ENCODE peak calls at places on chromosomes 2 and 18, in six cellular contexts. H, J, Q, K, U and X are unnamed samples.

GRCh38 chr18:58758606-58759005 is 87.3 kb downstream of the MALT1 start:
- DNase-seq in Q (no peak), U (no peak), K (no peak), H (no peak), J (no peak), X (no peak)

GRCh38 chr2:59528525-59528924 is 1024.9 kb downstream of the BCL11A start:
- DNase-seq in H (no peak), J (no peak), U (no peak), Q (no peak), K (peak), X (no peak)

GRCh38 chr18:22703883-22704626 is 229.1 kb upstream of the RBBP8 start:
- DNase-seq in K (peak), U (peak), J (peak), H (no peak), Q (peak), X (peak)

GRCh38 chr2:12605366-12605765 is 111.4 kb upstream of the TRIB2 start:
- DNase-seq in K (no peak), J (no peak), Q (no peak), U (no peak), H (no peak), X (no peak)

GRCh38 chr2:234958311-234958710 is 6.5 kb downstream of the SH3BP4 start:
- DNase-seq in Q (no peak), K (no peak), J (no peak), U (no peak), H (no peak), X (no peak)

GRCh38 chr2:202104286-202104870 is 31.3 kb downstream of the KIAA2012 start:
- DNase-seq in H (peak), Q (peak), U (peak), K (peak), J (peak), X (no peak)

GRCh38 chr2:177806025-177806424 is 266.6 kb downstream of the PDE11A start:
- DNase-seq in H (no peak), U (no peak), Q (no peak), K (no peak), J (no peak), X (no peak)

GRCh38 chr2:123073371-123073770 is 951.7 kb upstream of the CNTNAP5 start:
- DNase-seq in J (no peak), U (no peak), K (no peak), H (no peak), Q (no peak), X (no peak)

GRCh38 chr2:143205106-143205764 is 76.0 kb downstream of the ARHGAP15 start:
- DNase-seq in Q (peak), U (peak), H (no peak), J (peak), K (no peak), X (no peak)

GRCh38 chr2:225779829-225780228 is 380.3 kb downstream of the NYAP2 start:
- DNase-seq in J (no peak), K (no peak), U (no peak), H (no peak), Q (no peak), X (no peak)

GRCh38 chr18:62781893-62782292 is 66.6 kb downstream of the PHLPP1 start:
- DNase-seq in K (no peak), H (peak), J (no peak), Q (no peak), U (peak), X (no peak)

GRCh38 chr2:26805241-26805676 is 19.4 kb downstream of the CENPA start:
- DNase-seq in K (no peak), Q (no peak), J (peak), H (peak), U (peak), X (no peak)

GRCh38 chr18:58223717-58224424 is 179.8 kb downstream of the NEDD4L start:
- DNase-seq in K (no peak), Q (no peak), U (peak), J (peak), H (peak), X (no peak)

GRCh38 chr2:79782540-79782939 is 269.7 kb downstream of the CTNNA2 start:
- DNase-seq in U (no peak), H (no peak), J (no peak), K (no peak), Q (no peak), X (no peak)

GRCh38 chr2:219954331-219954730 is 326.9 kb downstream of the SLC4A3 start:
- DNase-seq in J (no peak), H (no peak), U (peak), K (no peak), Q (no peak), X (no peak)

GRCh38 chr2:101153811-101154210 is 2.6 kb upstream of the TBC1D8 start:
- DNase-seq in K (no peak), H (no peak), U (no peak), Q (no peak), J (no peak), X (no peak)

GRCh38 chr2:160387558-160388262 is 105.9 kb downstream of the RBMS1 start:
- DNase-seq in Q (no peak), U (peak), H (no peak), K (no peak), J (no peak), X (no peak)

GRCh38 chr18:56627991-56628390 is 10.4 kb downstream of the TXNL1 start:
- DNase-seq in H (no peak), K (no peak), U (no peak), J (no peak), Q (no peak), X (no peak)

GRCh38 chr18:79241755-79242154 is 154.0 kb upstream of the NFATC1 start:
- DNase-seq in H (no peak), Q (no peak), U (no peak), K (no peak), J (no peak), X (no peak)

GRCh38 chr2:215815960-215816359 is 197.4 kb downstream of the MREG start:
- DNase-seq in Q (no peak), U (no peak), H (no peak), J (no peak), K (no peak), X (no peak)

GRCh38 chr2:7378642-7379041 is 461.4 kb downstream of the RNF144A start:
- DNase-seq in U (no peak), K (no peak), Q (no peak), H (no peak), J (no peak), X (no peak)

GRCh38 chr2:150063432-150063889 is 424.0 kb downstream of the RND3 start:
- DNase-seq in H (no peak), Q (no peak), J (no peak), U (peak), K (no peak), X (no peak)

GRCh38 chr2:198975779-198976178 is 482.0 kb downstream of the SATB2 start:
- DNase-seq in Q (no peak), J (no peak), H (no peak), U (no peak), K (no peak), X (no peak)

GRCh38 chr2:127957240-127957639 is 70.6 kb downstream of the SAP130 start:
- DNase-seq in U (no peak), H (no peak), J (no peak), K (no peak), Q (no peak), X (no peak)
- TF ChIP-seq EZH2 in U (no peak), H (no peak), J (no peak), K (no peak), Q (no peak), X (no peak)

GRCh38 chr2:73982140-73982617 is 2.5 kb upstream of the TET3 start:
- DNase-seq in Q (no peak), U (peak), K (no peak), J (no peak), H (no peak), X (no peak)
- H3K4me3 ChIP-seq in Q (no peak), U (no peak), K (no peak), J (no peak), H (no peak), X (no peak)

DNA sequence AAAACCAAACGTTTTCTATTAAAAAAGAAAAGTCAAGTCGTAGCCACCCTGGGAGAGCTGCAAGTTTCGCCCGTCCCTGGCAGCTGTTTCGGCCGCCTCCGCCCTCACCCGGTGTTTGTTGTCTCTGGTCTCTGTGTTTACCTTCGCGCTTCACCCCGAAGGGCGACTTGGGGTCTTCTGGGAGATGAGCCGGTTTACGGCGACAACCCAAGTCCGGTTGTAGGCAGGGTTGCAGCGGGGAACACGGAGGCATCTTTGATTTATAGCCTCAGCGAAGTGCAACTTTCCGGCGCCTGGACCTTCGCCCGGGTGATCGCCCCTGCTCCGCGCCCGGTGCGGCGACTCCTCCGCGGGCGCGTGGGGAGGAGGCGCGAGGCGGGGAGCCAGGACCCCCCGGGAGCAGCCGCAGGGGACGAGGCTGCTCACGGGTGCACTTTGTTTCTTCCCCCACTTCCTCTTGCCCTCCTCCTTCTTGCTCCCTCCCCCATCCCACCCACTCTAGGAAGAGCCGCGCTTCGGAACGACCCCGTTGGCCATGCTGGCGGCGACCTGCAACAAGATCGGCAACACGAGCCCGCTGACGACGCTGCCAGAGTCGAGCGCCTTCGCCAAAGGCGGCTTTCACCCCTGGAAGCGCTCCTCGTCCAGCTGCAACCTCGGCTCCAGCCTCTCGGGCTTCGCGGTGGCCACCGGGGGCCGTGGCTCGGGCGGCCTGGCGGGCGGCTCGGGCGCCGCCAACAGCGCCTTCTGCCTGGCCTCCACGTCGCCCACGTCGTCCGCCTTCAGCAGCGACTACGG is 1.1 kb downstream of the SP9 start:
- DNase-seq in J (no peak), H (no peak), K (no peak), U (no peak), Q (no peak), X (no peak)
- TF ChIP-seq EZH2 in J (no peak), H (no peak), K (no peak), U (peak), Q (no peak), X (no peak)

DNA sequence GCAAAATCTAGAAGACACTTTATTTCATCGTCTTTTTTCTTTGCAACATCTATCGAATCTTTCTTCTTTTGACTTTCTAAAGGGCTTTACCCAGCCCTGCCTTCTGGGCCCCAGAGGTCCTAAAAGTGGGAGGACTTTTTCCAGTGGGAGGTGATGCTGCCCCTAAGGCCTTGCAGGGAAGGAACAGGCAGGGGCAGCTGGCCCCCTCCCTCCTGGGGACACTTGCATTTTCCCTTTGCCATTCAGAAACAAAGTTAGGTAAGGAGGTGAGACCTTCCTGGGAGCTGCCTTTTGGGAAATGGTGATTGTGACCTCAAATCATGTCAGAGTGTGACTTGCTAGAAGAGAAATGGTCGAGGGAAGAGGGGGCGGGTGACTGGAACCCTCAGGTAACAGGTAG is 132.7 kb downstream of the GLI2 start:
- DNase-seq in K (no peak), Q (no peak), J (no peak), U (no peak), H (no peak), X (no peak)
- H3K4me3 ChIP-seq in K (no peak), Q (no peak), J (no peak), U (peak), H (no peak), X (no peak)

DNA sequence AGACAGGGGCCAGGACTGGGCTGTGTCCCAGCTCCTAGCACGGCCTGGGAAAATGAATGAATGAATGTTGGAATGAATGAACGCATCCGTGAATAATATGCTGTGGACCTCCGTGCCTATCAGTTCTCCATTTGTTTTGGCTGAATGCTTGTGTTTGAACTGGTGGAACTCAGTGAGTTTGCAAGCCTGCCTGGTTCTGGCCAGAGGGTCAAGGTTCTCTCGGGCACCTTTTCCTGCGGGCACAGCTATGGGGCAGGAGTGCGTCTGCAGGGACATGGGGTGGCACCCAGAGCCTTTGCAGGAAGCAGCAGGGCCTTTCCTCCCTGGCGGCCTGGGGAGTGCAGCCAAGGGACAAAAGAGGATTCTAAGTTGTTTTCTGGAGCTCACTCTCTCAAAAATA is 17.6 kb upstream of the PDIA6 start:
- DNase-seq in K (no peak), H (no peak), Q (no peak), J (no peak), U (no peak), X (no peak)
- TF ChIP-seq EZH2 in K (no peak), H (no peak), Q (no peak), J (no peak), U (no peak), X (no peak)

GRCh38 chr2:181169459-181169858 is 189.1 kb downstream of the UBE2E3 start:
- DNase-seq in H (no peak), U (no peak), K (no peak), J (no peak), Q (no peak), X (no peak)

GRCh38 chr2:181163139-181163538 is 182.7 kb downstream of the UBE2E3 start:
- DNase-seq in H (no peak), K (no peak), J (no peak), Q (peak), U (no peak), X (no peak)

GRCh38 chr2:181161615-181162014 is 181.2 kb downstream of the UBE2E3 start:
- DNase-seq in K (no peak), U (no peak), J (no peak), Q (peak), H (no peak), X (no peak)

GRCh38 chr2:181165199-181165868 is 184.9 kb downstream of the UBE2E3 start:
- DNase-seq in U (no peak), K (peak), Q (peak), H (no peak), J (no peak), X (no peak)

GRCh38 chr2:181164699-181165098 is 184.3 kb downstream of the UBE2E3 start:
- DNase-seq in Q (peak), K (no peak), H (no peak), U (no peak), J (no peak), X (no peak)
- H3K4me3 ChIP-seq in Q (peak), K (no peak), H (no peak), U (no peak), J (no peak), X (no peak)

GRCh38 chr2:148875387-148876051 is 492 bp downstream of the KIF5C start:
- DNase-seq in Q (no peak), K (no peak), J (no peak), H (no peak), U (no peak), X (no peak)
- TF ChIP-seq EZH2 in Q (no peak), K (no peak), J (no peak), H (no peak), U (no peak), X (no peak)

GRCh38 chr2:134173338-134174016 is 80.4 kb upstream of the MGAT5 start:
- DNase-seq in K (no peak), U (no peak), Q (no peak), H (no peak), J (no peak), X (no peak)

GRCh38 chr2:134169788-134170187 is 84.1 kb upstream of the MGAT5 start:
- DNase-seq in J (no peak), U (no peak), Q (peak), K (no peak), H (no peak), X (no peak)

GRCh38 chr2:134170269-134170668 is 83.6 kb upstream of the MGAT5 start:
- DNase-seq in Q (no peak), J (no peak), H (no peak), U (peak), K (no peak), X (no peak)

GRCh38 chr2:134167015-134167414 is 86.9 kb upstream of the MGAT5 start:
- DNase-seq in H (no peak), K (no peak), J (peak), Q (no peak), U (peak), X (no peak)

DNA sequence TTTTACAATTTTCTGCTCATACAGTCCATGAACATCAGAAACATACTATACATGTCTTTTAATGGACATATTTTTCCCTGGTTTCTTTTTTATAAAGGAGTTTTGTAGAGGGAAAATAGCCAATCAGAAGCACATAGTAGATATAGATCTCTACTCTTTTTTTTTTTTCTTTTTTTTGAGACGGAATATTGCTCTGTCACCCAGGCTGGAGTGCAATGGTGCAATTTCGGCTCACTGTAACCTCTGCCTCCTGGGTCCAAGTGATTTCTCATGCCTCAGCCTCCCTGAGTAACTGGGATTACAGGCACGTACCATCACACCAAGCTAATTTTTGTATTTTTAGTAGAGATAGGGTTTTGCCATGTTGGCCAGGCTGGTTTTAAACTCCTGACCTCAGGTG is 83.2 kb upstream of the MGAT5 start:
- DNase-seq in U (no peak), H (no peak), Q (no peak), J (no peak), K (no peak), X (no peak)
- H3K4me3 ChIP-seq in U (no peak), H (no peak), Q (no peak), J (no peak), K (no peak), X (no peak)